ENCODE peak calls at places on chromosomes 5 and 9, in six cellular contexts. U is stromal cell of bone marrow, P is foreskin fibroblast, X is fibroblast of lung, O is COR-L47, S is heart left ventricle. F is an unnamed sample.

GRCh38 chr9:90964101-90965020 is 162.7 kb downstream of the SYK start:
- DNase-seq in S (no peak), O (no peak), U (no peak), X (no peak), P (no peak), F (no peak)

GRCh38 chr5:125190232-125191051 is 444.0 kb upstream of the ZNF608 start:
- DNase-seq in X (no peak), U (no peak), S (no peak), O (no peak), P (peak; percentile 72), F (no peak)

GRCh38 chr5:121384359-121384758 is 467.3 kb upstream of the FTMT start:
- DNase-seq in X (no peak), S (no peak), U (no peak), P (no peak), O (peak; percentile 35), F (no peak)

GRCh38 chr9:105697871-105698270 is 3.5 kb downstream of the TMEM38B start:
- DNase-seq in S (no peak), X (peak; percentile 22), O (no peak), P (no peak), U (no peak), F (no peak)

GRCh38 chr5:64229163-64229774 is 63.6 kb downstream of the RNF180 start:
- DNase-seq in O (peak; percentile 38), U (peak; percentile 12), P (peak; percentile 16), X (peak; percentile 60), S (no peak), F (peak; percentile 6)

GRCh38 chr9:90508940-90509339 is 133.7 kb downstream of the DIRAS2 start:
- DNase-seq in S (no peak), P (no peak), X (no peak), U (no peak), O (no peak), F (no peak)

GRCh38 chr9:89684912-89685636 is 80.3 kb downstream of the GADD45G start:
- DNase-seq in O (no peak), P (no peak), U (no peak), X (no peak), S (peak; percentile 82), F (no peak)

GRCh38 chr5:116645627-116646026 is 71.0 kb upstream of the SEMA6A start:
- DNase-seq in S (no peak), U (no peak), O (no peak), P (no peak), X (no peak), F (no peak)

GRCh38 chr9:119332522-119332921 is 36.7 kb downstream of the BRINP1 start:
- DNase-seq in P (no peak), O (no peak), U (no peak), S (no peak), X (no peak), F (no peak)

GRCh38 chr9:19102181-19102630 is 498 bp downstream of the HAUS6 start:
- DNase-seq in P (no peak), X (no peak), S (peak; percentile 34), O (peak; percentile 20), U (no peak), F (no peak)

GRCh38 chr5:149387081-149387611 is 8.1 kb upstream of the IL17B start:
- DNase-seq in U (peak; percentile 57), P (no peak), S (peak; percentile 68), O (no peak), X (peak; percentile 79), F (peak; percentile 84)

GRCh38 chr9:117343416-117343815 is 71.4 kb downstream of the ASTN2 start:
- DNase-seq in S (no peak), U (no peak), O (no peak), X (no peak), P (no peak), F (no peak)

GRCh38 chr5:16889203-16889971 is 46.7 kb downstream of the MYO10 start:
- DNase-seq in S (no peak), P (peak; percentile 71), O (no peak), X (peak; percentile 77), U (no peak), F (no peak)

GRCh38 chr5:159451197-159452052 is 121.1 kb upstream of the IL12B start:
- DNase-seq in U (peak; percentile 96), O (no peak), P (peak; percentile 92), S (peak; percentile 62), X (peak; percentile 97), F (peak; percentile 87)

GRCh38 chr5:81349161-81349560 is 44.8 kb downstream of the ACOT12 start:
- DNase-seq in S (no peak), U (no peak), X (no peak), P (no peak), O (no peak), F (no peak)

GRCh38 chr5:69105996-69106906 is 12.4 kb downstream of the SLC30A5 start:
- DNase-seq in O (no peak), U (no peak), P (no peak), X (no peak), S (no peak), F (no peak)

GRCh38 chr9:73009649-73010288 is 56.9 kb upstream of the ALDH1A1 start:
- DNase-seq in U (no peak), S (no peak), O (no peak), X (no peak), P (no peak), F (no peak)

GRCh38 chr9:33748633-33749304 is 46.6 kb upstream of the PRSS3 start:
- DNase-seq in S (no peak), O (no peak), P (no peak), X (no peak), U (no peak), F (no peak)

GRCh38 chr9:2231831-2232230 is 216.7 kb downstream of the SMARCA2 start:
- DNase-seq in O (no peak), X (peak; percentile 82), P (peak; percentile 64), S (peak; percentile 40), U (peak; percentile 89), F (no peak)

GRCh38 chr5:169805527-169805934 is 168.5 kb downstream of the DOCK2 start:
- DNase-seq in X (no peak), P (no peak), S (peak; percentile 47), U (no peak), O (no peak), F (no peak)

GRCh38 chr5:146340260-146341081 is 1.8 kb downstream of the POU4F3 start:
- DNase-seq in X (peak; percentile 75), O (no peak), S (peak; percentile 59), P (peak; percentile 51), U (peak; percentile 54), F (peak; percentile 17)

F was measured in GM04504.